ENCODE peak calls at places on chromosomes 4 and X, in eight cellular contexts. R is NCI-H748 treated with DMSO at 0.1 percent for 48 hours; M is dorsolateral prefrontal cortex; S is mesothelial cell of epicardium; E is stimulated activated CD8-positive, alpha-beta memory T cell treated with anti-CD3 and anti-CD28 coated beads, Interleukin-2, amount 100 ng/mL, for 48 hours; P is endothelial cell of umbilical vein; V is fibroblast of the conjunctiva; N is RKO. A is an unnamed sample.

GRCh38 chr4:125316781-125317525 is 2.2 kb downstream of the FAT4 start:
- DNase-seq in R (no peak), P (peak), S (no peak), E (no peak), V (no peak), N (no peak), M (peak), A (no peak)

GRCh38 chrX:100643943-100644587 is at the start of gene SRPX2:
- DNase-seq in N (peak), M (no peak), P (peak), E (no peak), S (no peak), V (peak), R (no peak), A (no peak)

GRCh38 chr4:1505511-1506451 is 99.5 kb upstream of the NKX1-1 start:
- DNase-seq in N (no peak), P (no peak), R (no peak), S (peak), E (no peak), V (no peak), M (peak), A (no peak)

GRCh38 chr4:55410431-55410830 is 14.7 kb downstream of the TMEM165 start:
- DNase-seq in P (no peak), E (no peak), V (no peak), M (no peak), N (no peak), R (no peak), S (no peak), A (no peak)

GRCh38 chr4:126489826-126490463 is 1142.8 kb upstream of the INTU start:
- DNase-seq in E (no peak), N (no peak), P (no peak), V (no peak), S (no peak), R (no peak), M (no peak), A (no peak)

GRCh38 chr4:74109894-74110605 is 11.1 kb upstream of the CXCL2 start:
- DNase-seq in E (no peak), P (no peak), V (peak), M (no peak), N (peak), S (no peak), R (no peak), A (no peak)

GRCh38 chr4:174136013-174136412 is 147.5 kb downstream of the FBXO8 start:
- DNase-seq in N (no peak), R (peak), E (no peak), M (no peak), V (no peak), P (no peak), S (no peak), A (no peak)

GRCh38 chr4:6910340-6910959 is 824 bp downstream of the TBC1D14 start:
- DNase-seq in N (peak), E (no peak), V (no peak), R (no peak), P (no peak), M (no peak), S (no peak), A (no peak)

GRCh38 chr4:56871357-56871993 is 36.2 kb upstream of the REST start:
- DNase-seq in M (peak), R (peak), S (no peak), E (no peak), V (peak), N (no peak), P (no peak), A (no peak)

GRCh38 chrX:3346436-3347329 is at the start of gene MXRA5:
- DNase-seq in R (peak), V (no peak), N (no peak), E (no peak), S (peak), P (no peak), M (no peak), A (no peak)

GRCh38 chrX:69884210-69884609 is 165.5 kb downstream of the AWAT2 start:
- DNase-seq in M (no peak), E (no peak), V (no peak), S (no peak), R (no peak), N (no peak), P (no peak), A (no peak)

GRCh38 chrX:19569121-19569805 is 54.0 kb upstream of the MAP3K15 start:
- DNase-seq in R (no peak), E (no peak), M (no peak), V (no peak), S (no peak), P (no peak), N (no peak), A (no peak)

GRCh38 chr4:180028682-180029081 is 2214.5 kb upstream of the TENM3 start:
- DNase-seq in P (no peak), S (no peak), N (peak), V (no peak), M (no peak), E (no peak), R (no peak), A (no peak)

GRCh38 chr4:159216834-159217233 is 114.0 kb downstream of the RAPGEF2 start:
- DNase-seq in M (no peak), R (no peak), V (no peak), P (no peak), E (no peak), S (no peak), N (no peak), A (no peak)

GRCh38 chr4:85399270-85399669 is 75.7 kb upstream of the ARHGAP24 start:
- DNase-seq in M (no peak), S (no peak), V (no peak), P (no peak), N (no peak), R (no peak), E (no peak), A (no peak)

GRCh38 chr4:142762280-142762679 is 83.8 kb downstream of the INPP4B start:
- DNase-seq in E (no peak), V (no peak), N (no peak), P (no peak), S (no peak), M (no peak), R (no peak), A (no peak)

GRCh38 chrX:133922390-133922772 is 63.0 kb downstream of the GPC3 start:
- DNase-seq in E (no peak), S (no peak), V (no peak), N (no peak), P (no peak), M (no peak), R (no peak), A (no peak)

GRCh38 chr4:71130827-71131603 is 137.6 kb downstream of the DCK start:
- DNase-seq in P (no peak), V (peak), E (no peak), N (peak), M (no peak), R (no peak), S (no peak), A (no peak)

GRCh38 chr4:23674694-23675093 is 215.2 kb downstream of the PPARGC1A start:
- DNase-seq in S (no peak), P (no peak), M (no peak), N (no peak), R (no peak), E (no peak), V (no peak), A (no peak)

GRCh38 chr4:2168469-2169319 is 73.2 kb downstream of the HAUS3 start:
- DNase-seq in R (no peak), M (no peak), V (no peak), S (no peak), P (no peak), N (no peak), E (no peak), A (no peak)

GRCh38 chrX:69095260-69095659 is 70.0 kb downstream of the PJA1 start:
- DNase-seq in N (no peak), S (no peak), M (no peak), P (no peak), V (no peak), R (no peak), E (no peak), A (no peak)

GRCh38 chr4:44674471-44674870 is 3.7 kb upstream of the GUF1 start:
- DNase-seq in P (no peak), E (no peak), N (no peak), S (no peak), V (no peak), M (no peak), R (no peak), A (no peak)

GRCh38 chr4:107034091-107034698 is 1.9 kb downstream of the DKK2 start:
- DNase-seq in M (peak), S (no peak), N (no peak), V (peak), E (no peak), R (peak), P (peak), A (no peak)

GRCh38 chr4:39530682-39531081 is 3.4 kb upstream of the UGDH start:
- DNase-seq in R (no peak), E (no peak), P (no peak), N (no peak), M (no peak), V (no peak), S (no peak), A (no peak)

GRCh38 chr4:55947254-55947882 is 1.4 kb upstream of the CEP135 start:
- DNase-seq in N (no peak), S (no peak), P (peak), R (no peak), E (no peak), V (no peak), M (no peak), A (no peak)

GRCh38 chrX:12441376-12442128 is 303.3 kb downstream of the FRMPD4 start:
- DNase-seq in N (peak), M (no peak), S (no peak), R (no peak), P (no peak), E (no peak), V (peak), A (no peak)

GRCh38 chrX:101009086-101009485 is 39.6 kb downstream of the ARL13A start:
- DNase-seq in M (no peak), E (no peak), V (no peak), N (no peak), P (peak), R (no peak), S (no peak), A (no peak)

GRCh38 chr4:184952522-184952921 is 65.8 kb upstream of the HELT start:
- DNase-seq in M (no peak), P (no peak), N (no peak), E (no peak), R (no peak), V (no peak), S (no peak), A (no peak)

GRCh38 chr4:126318376-126318775 is 1003.6 kb downstream of the FAT4 start:
- DNase-seq in R (no peak), N (no peak), S (no peak), P (no peak), M (no peak), V (no peak), E (no peak), A (no peak)

GRCh38 chr4:87103691-87104187 is 116.7 kb downstream of the KLHL8 start:
- DNase-seq in V (peak), N (peak), R (no peak), M (no peak), S (no peak), P (peak), E (no peak), A (no peak)